ENCODE peak calls at places on chromosomes 11 and 22, in four cellular contexts. A, V, P and M are unnamed samples.

GRCh38 chr11:31240340-31240904 is 129.1 kb downstream of the DCDC1 start:
- DNase-seq in A (peak; percentile 17), V (no peak), P (peak; percentile 40), M (peak; percentile 70)

GRCh38 chr22:26374645-26375044 is 54.4 kb upstream of the ASPHD2 start:
- DNase-seq in A (no peak), V (no peak), P (no peak), M (no peak)

GRCh38 chr11:120273432-120273831 is 33.5 kb downstream of the POU2F3 start:
- DNase-seq in A (no peak), V (peak; percentile 64), P (no peak), M (no peak)

GRCh38 chr11:46356911-46357482 is 9.7 kb downstream of the DGKZ start:
- DNase-seq in A (no peak), V (no peak), P (no peak), M (peak; percentile 81)

GRCh38 chr11:86291466-86292262 is 10.4 kb upstream of the HIKESHI start:
- DNase-seq in A (peak; percentile 54), V (no peak), P (peak; percentile 63), M (peak; percentile 63)

GRCh38 chr11:98307827-98308491 is 712.8 kb upstream of the CNTN5 start:
- DNase-seq in A (no peak), V (no peak), P (no peak), M (peak; percentile 8)

GRCh38 chr11:76698321-76699043 is 27.9 kb upstream of the LRRC32 start:
- DNase-seq in A (no peak), V (no peak), P (no peak), M (no peak)

GRCh38 chr22:46789992-46790391 is 27.5 kb downstream of the TBC1D22A start:
- DNase-seq in A (no peak), V (no peak), P (no peak), M (peak; percentile 8)

GRCh38 chr22:46796566-46797195 is 34.2 kb downstream of the TBC1D22A start:
- DNase-seq in A (no peak), V (no peak), P (no peak), M (no peak)

GRCh38 chr11:116078101-116078561 is 573.9 kb upstream of the CADM1 start:
- DNase-seq in A (no peak), V (no peak), P (no peak), M (no peak)

GRCh38 chr11:76284161-76284560 is 77.9 kb upstream of the WNT11 start:
- DNase-seq in A (no peak), V (no peak), P (no peak), M (no peak)

GRCh38 chr22:37206118-37206840 is 6.0 kb downstream of the SSTR3 start:
- DNase-seq in A (no peak), V (no peak), P (no peak), M (no peak)

GRCh38 chr11:5288108-5288911 is 13.4 kb downstream of the OR51B4 start:
- DNase-seq in A (no peak), V (no peak), P (no peak), M (no peak)

GRCh38 chr22:44693756-44694155 is 8.2 kb upstream of the PRR5 start:
- DNase-seq in A (no peak), V (no peak), P (no peak), M (no peak)

GRCh38 chr22:48734359-48734758 is 1093.3 kb downstream of the BRD1 start:
- DNase-seq in A (no peak), V (no peak), P (no peak), M (no peak)

GRCh38 chr11:91947215-91947614 is 277.4 kb upstream of the FAT3 start:
- DNase-seq in A (peak; percentile 12), V (peak; percentile 52), P (peak; percentile 36), M (no peak)

GRCh38 chr22:19959043-19959586 is 17.5 kb upstream of the TXNRD2 start:
- DNase-seq in A (peak; percentile 80), V (no peak), P (no peak), M (peak; percentile 99)

GRCh38 chr22:49825436-49825835 is 2.2 kb downstream of the BRD1 start:
- DNase-seq in A (no peak), V (no peak), P (no peak), M (peak; percentile 16)

GRCh38 chr22:17303840-17304779 is 65.2 kb upstream of the CECR2 start:
- DNase-seq in A (no peak), V (no peak), P (peak; percentile 70), M (no peak)

GRCh38 chr22:19974935-19975706 is 33.5 kb upstream of the TXNRD2 start:
- DNase-seq in A (no peak), V (no peak), P (no peak), M (no peak)

GRCh38 chr22:46948411-46949144 is 186.1 kb downstream of the TBC1D22A start:
- DNase-seq in A (no peak), V (no peak), P (no peak), M (no peak)

GRCh38 chr11:107545101-107545514 is 20.4 kb downstream of the ALKBH8 start:
- DNase-seq in A (no peak), V (peak; percentile 52), P (no peak), M (peak; percentile 49)

GRCh38 chr11:2100361-2101170 is 38.6 kb downstream of the IGF2 start:
- DNase-seq in A (peak; percentile 44), V (no peak), P (no peak), M (peak; percentile 67)

GRCh38 chr11:69696749-69697488 is 6.9 kb downstream of the FGF19 start:
- DNase-seq in A (no peak), V (no peak), P (no peak), M (peak; percentile 46)

GRCh38 chr22:49948958-49949913 is 11.3 kb upstream of the PIM3 start:
- DNase-seq in A (peak; percentile 98), V (no peak), P (no peak), M (no peak)

GRCh38 chr11:9838229-9838628 is 174.4 kb downstream of the SWAP70 start:
- DNase-seq in A (no peak), V (no peak), P (no peak), M (no peak)

GRCh38 chr22:39130892-39131855 is 21.3 kb downstream of the CBX7 start:
- DNase-seq in A (peak; percentile 10), V (no peak), P (no peak), M (no peak)

GRCh38 chr22:42316988-42317387 is 46.5 kb upstream of the TCF20 start:
- DNase-seq in A (no peak), V (peak; percentile 29), P (no peak), M (peak; percentile 65)

GRCh38 chr22:41862530-41863266 is 29.8 kb downstream of the SREBF2 start:
- DNase-seq in A (no peak), V (no peak), P (no peak), M (peak; percentile 21)

GRCh38 chr11:61071208-61071681 is 31.0 kb upstream of the CD5 start:
- DNase-seq in A (no peak), V (no peak), P (no peak), M (no peak)

GRCh38 chr11:107857550-107858216 is 904 bp downstream of the SLC35F2 start:
- DNase-seq in A (no peak), V (no peak), P (peak; percentile 36), M (peak; percentile 39)

DNA sequence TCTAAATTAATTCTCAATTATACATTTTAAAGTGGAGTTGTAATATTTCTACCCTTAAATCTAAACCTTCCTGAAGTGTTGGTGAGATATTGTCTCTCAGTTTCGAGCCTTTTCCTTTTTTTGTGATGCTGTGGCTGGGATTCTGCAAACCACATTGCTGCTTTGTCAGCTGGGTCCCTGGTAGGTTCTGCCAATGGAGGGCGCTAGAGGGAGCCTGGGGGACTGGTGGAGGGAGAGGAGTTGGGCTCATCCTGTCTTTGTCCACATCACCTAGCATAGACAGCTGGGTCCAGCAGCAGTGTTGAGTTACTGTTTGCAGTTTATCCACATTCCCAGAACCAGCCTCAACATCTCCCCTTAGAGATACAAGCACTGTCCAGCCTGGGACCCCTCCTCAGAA is 41.0 kb downstream of the TRAF6 start:
- DNase-seq in A (no peak), V (no peak), P (no peak), M (no peak)
- TF ChIP-seq CTCF in A (no peak), V (peak; percentile 54), P (peak; percentile 46), M (peak; percentile 46)

GRCh38 chr11:12411806-12412727 is 34.7 kb downstream of the PARVA start:
- DNase-seq in A (peak; percentile 60), V (peak; percentile 39), P (peak; percentile 44), M (peak; percentile 82)
- TF ChIP-seq CTCF in A (peak; percentile 52), V (peak; percentile 82), P (peak; percentile 70), M (peak; percentile 90)

GRCh38 chr11:124150684-124151083 is 32.5 kb upstream of the OR10D3 start:
- DNase-seq in A (no peak), V (no peak), P (no peak), M (no peak)

GRCh38 chr11:124152770-124153407 is 30.3 kb upstream of the OR10D3 start:
- DNase-seq in A (no peak), V (no peak), P (no peak), M (no peak)
- TF ChIP-seq CTCF in A (no peak), V (peak; percentile 8), P (no peak), M (no peak)

GRCh38 chr11:22536036-22536435 is 89.6 kb downstream of the FANCF start:
- DNase-seq in A (no peak), V (no peak), P (no peak), M (no peak)

DNA sequence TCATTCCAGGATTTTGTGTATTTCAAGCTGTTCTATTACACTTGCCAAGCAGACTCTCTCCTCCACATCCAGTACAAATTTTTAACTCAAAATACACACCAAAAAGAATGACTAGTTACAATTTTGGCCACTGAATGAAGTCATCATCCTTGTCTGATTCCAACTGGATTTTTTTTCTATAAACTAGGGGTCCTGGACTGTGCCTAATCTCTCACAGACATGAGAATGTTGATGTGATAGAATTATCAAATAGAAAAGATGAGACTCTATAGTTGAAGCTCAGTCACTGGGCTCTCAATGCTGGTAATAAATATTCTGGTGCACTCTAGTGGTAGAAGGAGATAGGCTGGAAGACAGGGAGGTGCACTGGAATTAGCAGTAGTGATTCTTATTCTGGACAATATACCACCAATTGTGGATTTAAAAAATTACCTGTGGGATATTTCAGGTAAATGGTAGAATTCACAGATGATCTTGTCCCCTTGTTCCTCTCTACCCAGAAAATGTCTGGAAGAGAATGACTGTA is 85.7 kb downstream of the FANCF start:
- DNase-seq in A (no peak), V (no peak), P (peak; percentile 15), M (peak; percentile 35)
- TF ChIP-seq CTCF in A (peak; percentile 64), V (peak; percentile 83), P (peak; percentile 58), M (peak; percentile 54)

GRCh38 chr22:25365491-25366261 is 146.2 kb downstream of the CRYBB2 start:
- DNase-seq in A (no peak), V (no peak), P (no peak), M (no peak)

GRCh38 chr22:25364736-25365241 is 145.3 kb downstream of the CRYBB2 start:
- DNase-seq in A (peak; percentile 4), V (no peak), P (no peak), M (no peak)

GRCh38 chr22:25367756-25368155 is 148.3 kb downstream of the CRYBB2 start:
- DNase-seq in A (no peak), V (no peak), P (no peak), M (no peak)

GRCh38 chr22:25366876-25367466 is 147.5 kb downstream of the CRYBB2 start:
- DNase-seq in A (no peak), V (no peak), P (no peak), M (no peak)

GRCh38 chr22:25366408-25366807 is 147.0 kb downstream of the CRYBB2 start:
- DNase-seq in A (no peak), V (no peak), P (no peak), M (no peak)
- TF ChIP-seq CTCF in A (no peak), V (no peak), P (no peak), M (no peak)

DNA sequence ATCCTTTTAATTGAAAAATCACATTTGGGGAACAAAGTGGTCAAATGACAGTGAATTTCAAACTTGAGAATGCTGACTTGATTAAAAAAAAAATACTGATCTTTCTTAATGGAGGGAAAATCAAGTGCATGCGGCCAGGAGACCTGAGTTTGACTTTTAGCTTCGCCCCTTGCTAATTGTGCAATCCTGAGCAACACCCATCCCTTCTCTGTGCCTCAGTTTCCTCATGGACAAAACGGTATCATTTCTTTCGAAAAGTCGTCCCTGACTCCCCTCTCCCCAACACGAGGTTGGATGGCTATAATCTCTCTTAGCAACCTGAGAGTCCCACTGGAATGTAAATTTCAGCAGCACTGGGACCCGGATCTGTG is 959 bp upstream of the FJX1 start:
- DNase-seq in A (no peak), V (no peak), P (no peak), M (no peak)
- TF ChIP-seq CTCF in A (no peak), V (no peak), P (no peak), M (no peak)